ENCODE peak calls at places on chromosome 17, in eight cellular contexts. M is PC-3, Y is hepatocyte, F is SK-N-SH, G is OCI-LY7, J is GM23338, T is neural progenitor cell, E is HCT116. Z is an unnamed sample.
A peak's percentile ranks its signal among the peaks of the same experiment; 100 is the strongest.

GRCh38 chr17:6269474-6269873 is 165.4 kb downstream of the AIPL1 start:
- DNase-seq in E (peak; percentile 6), G (peak; percentile 39), M (peak; percentile 61), F (no peak), Y (peak; percentile 82), J (peak; percentile 82), T (peak; percentile 87), Z (peak; percentile 79)

GRCh38 chr17:48307814-48308411 is 122.1 kb downstream of the SKAP1 start:
- DNase-seq in Y (peak; percentile 74), G (peak; percentile 70), F (peak; percentile 48), J (peak; percentile 76), E (peak; percentile 78), M (peak; percentile 84), T (peak; percentile 74), Z (peak; percentile 66)

GRCh38 chr17:59038734-59039133 is 67.9 kb downstream of the TRIM37 start:
- DNase-seq in M (no peak), G (no peak), T (no peak), J (no peak), E (no peak), Y (peak; percentile 33), F (no peak), Z (no peak)

GRCh38 chr17:19019041-19019941 is 14.7 kb upstream of the FAM83G start:
- DNase-seq in T (no peak), M (no peak), G (peak; percentile 61), E (no peak), F (no peak), J (no peak), Y (no peak), Z (no peak)

GRCh38 chr17:13792314-13792713 is 190.6 kb upstream of the HS3ST3A1 start:
- DNase-seq in G (no peak), E (no peak), J (no peak), F (no peak), T (no peak), Y (no peak), M (no peak), Z (no peak)

GRCh38 chr17:4566785-4567184 is 6.4 kb upstream of the GGT6 start:
- DNase-seq in G (peak; percentile 76), F (peak; percentile 81), M (peak; percentile 71), E (peak; percentile 66), T (peak; percentile 76), J (peak; percentile 94), Y (peak; percentile 84), Z (peak; percentile 55)

GRCh38 chr17:5943232-5943631 is 126.9 kb upstream of the WSCD1 start:
- DNase-seq in F (no peak), M (no peak), Y (no peak), G (no peak), J (no peak), E (no peak), T (no peak), Z (no peak)

GRCh38 chr17:63439682-63440081 is 6.4 kb downstream of the CYB561 start:
- DNase-seq in E (no peak), T (no peak), G (no peak), J (no peak), M (peak; percentile 68), F (no peak), Y (no peak), Z (peak; percentile 9)

GRCh38 chr17:28727727-28728363 is 743 bp upstream of the NEK8 start:
- DNase-seq in T (peak; percentile 91), J (peak; percentile 97), M (peak; percentile 68), E (peak; percentile 55), G (peak; percentile 87), Y (peak; percentile 86), F (peak; percentile 61), Z (peak; percentile 94)

GRCh38 chr17:64200080-64201042 is 62.7 kb downstream of the TEX2 start:
- DNase-seq in J (peak; percentile 16), Y (no peak), F (no peak), M (no peak), E (no peak), T (no peak), G (no peak), Z (peak; percentile 23)

GRCh38 chr17:76196675-76197074 is 43.6 kb downstream of the RNF157 start:
- DNase-seq in Y (no peak), E (no peak), J (no peak), F (no peak), G (no peak), T (no peak), M (no peak), Z (no peak)

GRCh38 chr17:17080181-17080631 is 37.9 kb downstream of the MPRIP start:
- DNase-seq in G (no peak), J (no peak), T (no peak), Y (no peak), F (no peak), E (no peak), M (no peak), Z (no peak)

GRCh38 chr17:17041018-17041521 is 1.2 kb upstream of the MPRIP start:
- DNase-seq in G (no peak), E (no peak), Y (peak; percentile 66), M (peak; percentile 82), T (no peak), J (no peak), F (no peak), Z (no peak)

GRCh38 chr17:74916851-74917199 is 6.2 kb downstream of the USH1G start:
- DNase-seq in J (no peak), M (no peak), T (no peak), E (no peak), Y (no peak), F (no peak), G (no peak), Z (no peak)

GRCh38 chr17:58200024-58200633 is 7.6 kb downstream of the EPX start:
- DNase-seq in E (peak; percentile 63), Y (peak; percentile 59), G (peak; percentile 48), T (peak; percentile 74), J (peak; percentile 91), F (peak; percentile 89), M (peak; percentile 78), Z (peak; percentile 53)

GRCh38 chr17:79721993-79722671 is 8.6 kb upstream of the ENPP7 start:
- DNase-seq in J (peak; percentile 81), T (peak; percentile 67), G (peak; percentile 35), Y (no peak), F (peak; percentile 79), E (no peak), M (peak; percentile 67), Z (no peak)

GRCh38 chr17:73359255-73359816 is 47.5 kb upstream of the CDC42EP4 start:
- DNase-seq in J (no peak), G (no peak), M (no peak), E (no peak), F (no peak), T (no peak), Y (no peak), Z (no peak)
- TF ChIP-seq CTCF in J (no peak), G (no peak), M (no peak), E (no peak), F (no peak), T (no peak), Y (no peak), Z (no peak)

GRCh38 chr17:81440511-81441244 is 45.4 kb downstream of the BAHCC1 start:
- DNase-seq in T (peak; percentile 80), J (peak; percentile 88), F (peak; percentile 98), Y (peak; percentile 41), M (peak; percentile 25), G (peak; percentile 81), E (no peak), Z (peak; percentile 17)
- TF ChIP-seq EZH2phosphoT487 in T (no peak), J (no peak), F (no peak), Y (no peak), M (no peak), G (no peak), E (no peak), Z (no peak)

GRCh38 chr17:77958716-77959215 is 263 bp downstream of the TNRC6C start:
- DNase-seq in G (peak; percentile 42), T (no peak), M (no peak), J (no peak), F (no peak), E (no peak), Y (no peak), Z (no peak)

GRCh38 chr17:77957215-77957868 is 1.2 kb upstream of the TNRC6C start:
- DNase-seq in Y (peak; percentile 20), E (no peak), T (peak; percentile 33), M (no peak), G (peak; percentile 30), F (no peak), J (peak; percentile 38), Z (peak; percentile 43)

GRCh38 chr17:77959926-77960521 is 1.5 kb downstream of the TNRC6C start:
- DNase-seq in J (peak; percentile 60), T (peak; percentile 53), E (no peak), M (no peak), Y (peak; percentile 11), F (peak; percentile 55), G (peak; percentile 35), Z (no peak)

GRCh38 chr17:77959216-77959925 is 868 bp downstream of the TNRC6C start:
- DNase-seq in E (no peak), M (no peak), F (peak; percentile 73), T (peak; percentile 63), G (peak; percentile 57), Y (peak; percentile 57), J (peak; percentile 44), Z (peak; percentile 28)

GRCh38 chr17:77957869-77958715 is at the start of gene TNRC6C:
- DNase-seq in Y (peak; percentile 100), E (peak; percentile 98), G (peak; percentile 100), F (peak; percentile 100), T (peak; percentile 100), J (peak; percentile 100), M (peak; percentile 97), Z (peak; percentile 100)
- TF ChIP-seq CTCF in Y (peak; percentile 12), E (no peak), G (peak; percentile 40), F (no peak), T (peak; percentile 46), J (no peak), M (no peak), Z (peak; percentile 8)

GRCh38 chr17:2532146-2532720 is 20.5 kb upstream of the METTL16 start:
- DNase-seq in J (peak; percentile 20), F (no peak), M (no peak), E (no peak), T (no peak), Y (no peak), G (no peak), Z (no peak)
- TF ChIP-seq EZH2phosphoT487 in J (no peak), F (no peak), M (no peak), E (no peak), T (no peak), Y (no peak), G (no peak), Z (no peak)

DNA sequence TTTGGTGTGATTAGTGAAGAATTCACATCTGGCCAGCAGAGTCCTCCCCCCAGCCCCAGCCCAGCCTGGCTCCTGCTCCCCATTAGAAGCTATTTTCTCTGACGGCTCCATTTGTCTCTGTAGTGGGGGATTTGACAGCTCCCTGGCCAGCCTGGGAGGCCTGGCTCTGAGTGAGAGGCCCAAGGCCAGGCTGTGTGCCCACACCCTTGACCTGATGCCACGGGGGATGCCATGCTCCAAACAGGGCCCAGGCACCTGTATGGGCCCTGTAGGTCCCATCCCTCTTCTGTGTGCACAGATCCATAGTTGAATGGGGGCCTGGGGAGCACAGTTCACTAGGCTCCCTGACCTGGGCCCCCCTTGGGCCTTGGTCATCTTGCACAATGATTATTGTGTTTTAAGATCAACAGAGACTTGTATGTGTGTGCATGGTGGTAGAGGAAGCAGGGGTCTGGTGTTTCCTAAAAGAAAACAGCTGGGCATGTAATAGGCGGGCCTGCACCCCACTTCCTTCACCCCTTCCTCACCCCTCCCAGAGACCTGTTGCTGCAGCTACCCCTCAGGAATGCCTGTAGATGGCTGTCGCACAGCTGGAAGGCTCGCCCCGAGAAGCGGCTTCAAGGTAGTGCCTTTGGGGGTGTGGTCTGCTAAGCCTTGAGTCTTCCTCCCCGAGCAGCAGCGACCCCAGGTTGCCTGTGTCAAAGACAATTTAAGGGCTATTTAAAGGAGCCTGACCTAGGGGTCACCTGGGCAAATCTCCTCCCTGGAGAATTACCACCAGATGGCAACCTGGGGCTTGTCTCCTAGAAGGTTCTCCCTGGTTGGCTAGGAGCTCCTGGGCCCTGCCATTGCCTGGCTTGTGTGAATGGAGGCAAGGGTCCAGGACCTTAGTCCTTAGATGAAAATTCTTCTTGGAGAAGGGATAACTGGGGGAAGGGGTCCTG is 51.0 kb upstream of the TAC4 start:
- DNase-seq in G (peak; percentile 33), E (peak; percentile 48), T (peak; percentile 68), F (no peak), M (peak; percentile 49), Y (peak; percentile 37), J (peak; percentile 91), Z (no peak)
- TF ChIP-seq CTCF in G (peak; percentile 57), E (peak; percentile 71), T (peak; percentile 49), F (peak; percentile 35), M (peak; percentile 64), Y (peak; percentile 16), J (peak; percentile 79), Z (peak; percentile 27)